ENCODE peak calls at places on chromosomes 1 and 21, in nine cellular contexts. G, Z, C, U, Y, K, H, A and V are unnamed samples.
A peak's percentile ranks its signal among the peaks of the same experiment; 100 is the strongest.

GRCh38 chr1:11784993-11785769 is 20.6 kb downstream of the MTHFR start:
- DNase-seq in U (peak; percentile 49), K (peak; percentile 60), H (peak; percentile 21), Y (peak; percentile 71), C (peak; percentile 90), A (peak; percentile 69), Z (peak; percentile 64), G (no peak), V (peak; percentile 85)

GRCh38 chr1:39902121-39902807 is 547 bp upstream of the MYCL start:
- DNase-seq in K (peak; percentile 67), Z (peak; percentile 82), A (peak; percentile 72), G (no peak), Y (peak; percentile 81), C (no peak), U (peak; percentile 84), H (peak; percentile 26), V (peak; percentile 90)

GRCh38 chr1:92940541-92940940 is 20.7 kb downstream of the DIPK1A start:
- DNase-seq in G (peak; percentile 77), A (no peak), H (peak; percentile 75), Y (no peak), C (no peak), U (no peak), K (no peak), Z (no peak), V (no peak)

GRCh38 chr1:150561830-150562367 is 12.7 kb downstream of the ADAMTSL4 start:
- DNase-seq in G (peak; percentile 89), A (peak; percentile 83), C (peak; percentile 94), Y (peak; percentile 76), Z (peak; percentile 73), K (peak; percentile 93), H (peak; percentile 91), U (peak; percentile 97), V (peak; percentile 87)

GRCh38 chr1:72439036-72439435 is 156.7 kb upstream of the NEGR1 start:
- DNase-seq in Y (no peak), U (no peak), H (peak; percentile 56), K (no peak), C (no peak), G (peak; percentile 41), Z (no peak), A (no peak), V (no peak)

GRCh38 chr1:230844561-230844960 is 23.8 kb downstream of the C1orf198 start:
- DNase-seq in H (no peak), K (no peak), G (no peak), A (no peak), U (no peak), Z (no peak), C (no peak), Y (no peak), V (no peak)

GRCh38 chr1:208520700-208521099 is 276.5 kb upstream of the PLXNA2 start:
- DNase-seq in H (no peak), G (no peak), C (no peak), K (no peak), U (no peak), A (no peak), Z (no peak), Y (no peak), V (no peak)

GRCh38 chr1:38990401-38990745 is 703 bp upstream of the AKIRIN1 start:
- DNase-seq in Z (no peak), A (peak; percentile 46), U (no peak), C (no peak), K (no peak), H (peak; percentile 37), Y (no peak), G (peak; percentile 5), V (no peak)

GRCh38 chr1:203069028-203069804 is 16.6 kb downstream of the MYOG start:
- DNase-seq in Z (no peak), K (no peak), A (no peak), U (peak; percentile 6), C (no peak), H (no peak), G (no peak), Y (no peak), V (no peak)

GRCh38 chr1:168112673-168113305 is 23.9 kb downstream of the GPR161 start:
- DNase-seq in Z (no peak), Y (no peak), G (peak; percentile 81), K (no peak), U (peak; percentile 68), C (no peak), A (no peak), H (peak; percentile 81), V (no peak)

GRCh38 chr21:27329255-27329851 is 362.5 kb upstream of the ADAMTS5 start:
- DNase-seq in Y (no peak), U (no peak), A (no peak), H (peak; percentile 82), K (no peak), Z (no peak), G (no peak), C (no peak), V (no peak)

GRCh38 chr1:78003882-78004718 is 639 bp upstream of the DNAJB4 start:
- DNase-seq in C (peak; percentile 77), G (peak; percentile 77), A (peak; percentile 75), Z (no peak), Y (no peak), K (peak; percentile 66), H (peak; percentile 83), U (peak; percentile 19), V (peak; percentile 32)

GRCh38 chr1:63367218-63368103 is at the start of gene ALG6:
- DNase-seq in K (peak; percentile 90), C (peak; percentile 99), G (peak; percentile 76), Y (peak; percentile 96), A (peak; percentile 94), U (peak; percentile 90), Z (peak; percentile 98), H (peak; percentile 87), V (peak; percentile 98)

GRCh38 chr1:211320980-211321379 is 5.7 kb upstream of the TRAF5 start:
- DNase-seq in U (no peak), G (no peak), Z (no peak), H (no peak), C (no peak), Y (no peak), K (no peak), A (no peak), V (no peak)

GRCh38 chr21:44765231-44766013 is 36.2 kb downstream of the UBE2G2 start:
- DNase-seq in K (no peak), C (no peak), H (no peak), G (no peak), U (no peak), A (no peak), Z (no peak), Y (no peak), V (no peak)

DNA sequence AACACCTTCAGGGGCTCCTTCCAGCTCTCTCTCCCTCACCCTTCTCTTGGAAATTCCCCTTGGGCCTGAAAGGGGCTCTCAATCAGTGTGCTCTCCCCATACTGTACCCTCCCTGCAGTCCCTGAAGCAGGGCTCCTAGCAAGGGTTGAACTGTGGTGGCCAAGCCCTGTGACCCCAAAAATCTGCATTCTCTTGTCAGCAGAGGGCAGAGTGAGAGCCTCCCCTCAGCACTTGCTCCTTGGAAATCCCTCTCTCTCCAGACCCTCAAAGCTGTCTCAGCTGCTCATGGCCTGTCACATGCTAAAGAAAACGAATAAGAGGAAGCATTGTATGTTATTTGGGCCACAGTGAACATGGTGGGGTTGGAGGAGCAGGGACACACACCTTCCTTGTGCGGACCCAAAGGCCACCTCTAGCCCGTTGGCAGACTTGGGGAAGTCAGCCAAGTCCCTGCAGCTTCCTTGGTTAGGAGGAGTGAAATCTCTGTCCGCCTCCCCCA is 47.2 kb upstream of the SYNC start:
- DNase-seq in C (no peak), G (no peak), U (no peak), H (no peak), K (no peak), A (no peak), Y (no peak), Z (no peak), V (no peak)
- TF ChIP-seq CTCF in C (peak; percentile 20), G (no peak), U (no peak), H (no peak), K (no peak), A (peak; percentile 29), Y (no peak), Z (no peak), V (no peak)

GRCh38 chr21:41929248-41929647 is 24.6 kb downstream of the C2CD2 start:
- DNase-seq in G (no peak), C (no peak), K (no peak), Y (no peak), A (peak; percentile 16), H (no peak), U (no peak), Z (no peak), V (no peak)

GRCh38 chr21:41933259-41934079 is 20.3 kb downstream of the C2CD2 start:
- DNase-seq in A (no peak), Z (no peak), C (no peak), U (peak; percentile 55), G (no peak), K (no peak), Y (peak; percentile 27), H (peak; percentile 56), V (no peak)

GRCh38 chr21:41931041-41931451 is 22.8 kb downstream of the C2CD2 start:
- DNase-seq in Y (peak; percentile 17), K (peak; percentile 71), A (no peak), G (no peak), Z (no peak), H (no peak), C (no peak), U (no peak), V (no peak)

GRCh38 chr21:41932576-41933258 is 21.1 kb downstream of the C2CD2 start:
- DNase-seq in K (no peak), C (no peak), U (peak; percentile 56), A (no peak), Y (peak; percentile 31), G (peak; percentile 86), Z (no peak), H (peak; percentile 56), V (no peak)

GRCh38 chr21:41932191-41932575 is 21.6 kb downstream of the C2CD2 start:
- DNase-seq in Z (no peak), K (no peak), U (no peak), C (no peak), G (peak; percentile 83), H (peak; percentile 88), Y (no peak), A (no peak), V (no peak)
- TF ChIP-seq CTCF in Z (no peak), K (no peak), U (no peak), C (no peak), G (peak; percentile 29), H (peak; percentile 49), Y (no peak), A (peak; percentile 65), V (no peak)

GRCh38 chr1:43729816-43730463 is 22.6 kb downstream of the ST3GAL3 start:
- DNase-seq in H (peak; percentile 33), K (no peak), Z (no peak), U (no peak), A (no peak), C (peak; percentile 7), Y (no peak), G (peak; percentile 45), V (no peak)
- TF ChIP-seq CTCF in H (no peak), K (no peak), Z (no peak), U (no peak), A (no peak), C (no peak), Y (no peak), G (peak; percentile 24), V (no peak)

DNA sequence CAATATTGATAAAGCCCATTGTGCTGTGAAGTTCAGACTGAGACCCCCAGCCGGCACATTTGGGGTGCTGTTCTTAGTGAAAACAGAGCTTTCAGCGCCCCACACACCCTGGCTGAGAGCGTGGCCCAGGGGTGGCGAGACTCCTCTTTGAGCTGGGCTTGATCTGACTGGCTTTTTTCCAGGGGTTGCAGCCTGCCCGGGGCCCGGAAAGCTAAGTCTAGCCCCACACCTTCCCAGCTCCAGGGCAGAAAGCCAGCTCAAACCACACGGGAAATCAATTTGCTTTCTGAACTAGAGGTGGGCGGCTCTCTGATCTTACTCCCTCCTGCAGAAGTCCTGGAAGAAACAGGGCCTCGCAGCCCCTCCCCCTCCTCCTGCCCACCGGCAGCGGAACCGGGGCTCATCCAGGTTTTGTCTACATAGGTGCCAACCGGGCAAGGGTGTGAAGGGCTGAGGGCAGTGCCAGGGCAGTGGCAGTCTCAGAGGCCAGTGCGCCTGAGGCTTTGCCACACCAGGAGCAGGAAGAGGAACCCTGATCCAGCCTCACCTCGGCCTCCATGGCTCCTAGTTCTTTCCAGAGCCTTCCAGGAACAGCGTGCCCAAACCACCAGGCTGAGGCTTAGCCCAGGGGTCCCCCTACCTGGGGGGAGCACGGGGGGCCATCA is 155.3 kb downstream of the NPHP4 start:
- DNase-seq in K (no peak), C (no peak), A (no peak), Y (no peak), U (no peak), G (no peak), H (no peak), Z (no peak), V (no peak)
- TF ChIP-seq CTCF in K (no peak), C (no peak), A (no peak), Y (no peak), U (no peak), G (no peak), H (no peak), Z (no peak), V (no peak)